ENCODE peak calls at places on chromosomes 3 and 15, in six cellular contexts. W, I, J, D, S and G are unnamed samples.

GRCh38 chr3:144663456-144664063 is 691.9 kb downstream of the DIPK2A start:
- DNase-seq in I (no peak), J (no peak), D (no peak), W (no peak), S (no peak), G (no peak)

GRCh38 chr3:184234224-184234623 is 4.8 kb downstream of the VWA5B2 start:
- DNase-seq in S (peak), J (peak), I (no peak), D (peak), W (no peak), G (no peak)

GRCh38 chr3:188712257-188712924 is 459.4 kb upstream of the TPRG1 start:
- DNase-seq in S (peak), W (no peak), D (peak), J (peak), I (no peak), G (no peak)

GRCh38 chr15:51319539-51319938 is 18.9 kb downstream of the CYP19A1 start:
- DNase-seq in S (no peak), J (no peak), W (no peak), I (no peak), D (no peak), G (no peak)

GRCh38 chr15:74791007-74791406 is 9.1 kb downstream of the CSK start:
- DNase-seq in S (no peak), J (no peak), W (no peak), D (no peak), I (no peak), G (no peak)

GRCh38 chr3:122890077-122890484 is 95.2 kb downstream of the SLC49A4 start:
- DNase-seq in W (no peak), D (peak), J (peak), I (no peak), S (peak), G (peak)

GRCh38 chr3:198019115-198019514 is 59.1 kb downstream of the LMLN start:
- DNase-seq in D (no peak), W (no peak), I (no peak), S (no peak), J (no peak), G (no peak)

GRCh38 chr3:72892870-72893269 is 5.0 kb downstream of the GXYLT2 start:
- DNase-seq in W (no peak), D (peak), I (no peak), S (no peak), J (peak), G (no peak)

GRCh38 chr15:71125831-71126453 is 10.7 kb downstream of the THSD4 start:
- DNase-seq in I (no peak), W (no peak), J (no peak), D (no peak), S (no peak), G (no peak)

GRCh38 chr3:126166009-126166408 is 14.4 kb downstream of the ALDH1L1 start:
- DNase-seq in S (no peak), J (no peak), I (no peak), W (no peak), D (no peak), G (no peak)

GRCh38 chr3:24017305-24017704 is 72.2 kb downstream of the NR1D2 start:
- DNase-seq in D (no peak), S (no peak), I (no peak), W (no peak), J (no peak), G (no peak)

GRCh38 chr3:170941551-170941950 is 33.1 kb upstream of the EIF5A2 start:
- DNase-seq in W (no peak), I (no peak), S (no peak), J (peak), D (peak), G (no peak)

GRCh38 chr3:197736491-197737318 is at the start of gene RUBCN:
- DNase-seq in I (peak), S (peak), J (peak), W (peak), D (peak), G (peak)

GRCh38 chr3:49092948-49093852 is 671 bp downstream of the QRICH1 start:
- DNase-seq in J (peak), S (peak), D (peak), W (peak), I (peak), G (peak)

GRCh38 chr3:33791477-33792166 is 6.8 kb upstream of the PDCD6IP start:
- DNase-seq in W (no peak), D (no peak), J (no peak), I (no peak), S (no peak), G (no peak)

GRCh38 chr3:170907519-170908234 is 760 bp downstream of the EIF5A2 start:
- DNase-seq in W (no peak), D (peak), S (peak), J (peak), I (no peak), G (peak)

GRCh38 chr15:54660356-54660755 is 536.4 kb downstream of the RSL24D1 start:
- DNase-seq in W (no peak), S (no peak), I (peak), J (no peak), D (no peak), G (no peak)

GRCh38 chr3:15427981-15428380 is 583 bp downstream of the EAF1 start:
- DNase-seq in S (no peak), D (no peak), I (no peak), J (no peak), W (no peak), G (no peak)

GRCh38 chr3:129795596-129795995 is 97.9 kb downstream of the TMCC1 start:
- DNase-seq in J (no peak), W (no peak), I (no peak), S (peak), D (peak), G (no peak)

GRCh38 chr3:149479621-149480325 is 5.3 kb downstream of the TM4SF4 start:
- DNase-seq in S (no peak), W (no peak), J (peak), I (no peak), D (peak), G (no peak)

GRCh38 chr3:20240154-20240883 is 54.3 kb upstream of the SGO1 start:
- DNase-seq in W (no peak), I (no peak), D (no peak), J (no peak), S (no peak), G (no peak)

GRCh38 chr15:43253431-43254403 is 13.0 kb downstream of the TGM5 start:
- DNase-seq in I (peak), W (no peak), S (peak), J (peak), D (peak), G (peak)

GRCh38 chr15:62071711-62072308 is 5.0 kb downstream of the C2CD4A start:
- DNase-seq in J (peak), D (peak), I (peak), W (no peak), S (peak), G (peak)

GRCh38 chr3:33803894-33804526 is 5.6 kb downstream of the PDCD6IP start:
- DNase-seq in J (no peak), D (no peak), I (no peak), S (no peak), W (no peak), G (no peak)

GRCh38 chr3:107767897-107768605 is 245.3 kb downstream of the BBX start:
- DNase-seq in W (no peak), D (peak), I (no peak), J (peak), S (peak), G (no peak)

GRCh38 chr3:6779140-6779539 is 81.8 kb upstream of the GRM7 start:
- DNase-seq in I (no peak), S (no peak), J (no peak), D (no peak), W (no peak), G (no peak)

GRCh38 chr15:66097151-66098018 is 156.2 kb downstream of the MEGF11 start:
- DNase-seq in D (no peak), I (no peak), W (no peak), S (no peak), J (no peak), G (no peak)

GRCh38 chr15:33022629-33023028 is 171.9 kb downstream of the FMN1 start:
- DNase-seq in S (peak), W (no peak), D (peak), J (peak), I (no peak), G (no peak)

GRCh38 chr15:29870495-29871151 is 48.4 kb upstream of the TJP1 start:
- DNase-seq in W (no peak), I (no peak), J (peak), D (no peak), S (peak), G (no peak)

GRCh38 chr3:197775317-197775716 is 15.7 kb upstream of the LRCH3 start:
- DNase-seq in W (no peak), J (no peak), D (no peak), S (no peak), I (no peak), G (no peak)

GRCh38 chr3:53185761-53186465 is 24.9 kb downstream of the PRKCD start:
- DNase-seq in I (no peak), D (no peak), S (no peak), J (no peak), W (no peak), G (no peak)

GRCh38 chr15:36429707-36430106 is 149.7 kb upstream of the CDIN1 start:
- DNase-seq in J (no peak), D (no peak), S (no peak), W (no peak), I (no peak), G (no peak)

GRCh38 chr3:32399030-32399620 is 7.5 kb downstream of the CMTM7 start:
- DNase-seq in J (peak), D (peak), W (no peak), S (peak), I (peak), G (peak)

GRCh38 chr15:29747837-29748417 is 74.3 kb downstream of the TJP1 start:
- DNase-seq in I (peak), D (peak), S (peak), J (peak), W (no peak), G (no peak)

GRCh38 chr3:55879901-55880331 is 392.8 kb upstream of the WNT5A start:
- DNase-seq in J (peak), I (no peak), W (no peak), D (no peak), S (peak), G (no peak)

GRCh38 chr3:55873523-55874254 is 386.6 kb upstream of the WNT5A start:
- DNase-seq in I (no peak), J (no peak), W (no peak), S (no peak), D (no peak), G (no peak)

GRCh38 chr3:55875137-55875536 is 388.0 kb upstream of the WNT5A start:
- DNase-seq in I (no peak), J (no peak), D (no peak), W (no peak), S (no peak), G (no peak)

GRCh38 chr3:55880357-55880756 is 393.3 kb upstream of the WNT5A start:
- DNase-seq in I (no peak), D (no peak), W (no peak), S (no peak), J (no peak), G (no peak)

DNA sequence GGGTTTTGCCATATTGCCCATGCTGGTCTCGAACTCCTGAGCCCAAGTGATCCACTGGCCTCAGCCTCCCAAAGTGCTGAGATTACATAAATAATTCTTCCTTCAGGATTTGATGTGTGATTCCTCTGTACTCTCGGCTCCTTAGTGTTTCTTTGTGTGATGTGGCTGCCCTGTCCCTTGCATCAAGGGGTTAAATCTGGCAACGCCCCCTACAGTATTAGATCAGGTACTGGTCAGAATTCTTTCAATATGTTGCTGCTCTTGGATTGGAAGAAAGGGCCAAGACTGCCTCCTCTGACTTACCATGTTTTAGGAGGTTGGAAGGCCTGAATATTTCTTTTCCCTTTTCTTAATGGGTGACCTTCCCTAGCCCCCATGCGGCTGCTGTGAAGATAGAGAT is 390.6 kb upstream of the WNT5A start:
- DNase-seq in I (no peak), J (no peak), D (no peak), S (no peak), W (no peak), G (no peak)
- TF ChIP-seq CTCF in I (no peak), J (no peak), D (no peak), S (no peak), W (no peak), G (no peak)

DNA sequence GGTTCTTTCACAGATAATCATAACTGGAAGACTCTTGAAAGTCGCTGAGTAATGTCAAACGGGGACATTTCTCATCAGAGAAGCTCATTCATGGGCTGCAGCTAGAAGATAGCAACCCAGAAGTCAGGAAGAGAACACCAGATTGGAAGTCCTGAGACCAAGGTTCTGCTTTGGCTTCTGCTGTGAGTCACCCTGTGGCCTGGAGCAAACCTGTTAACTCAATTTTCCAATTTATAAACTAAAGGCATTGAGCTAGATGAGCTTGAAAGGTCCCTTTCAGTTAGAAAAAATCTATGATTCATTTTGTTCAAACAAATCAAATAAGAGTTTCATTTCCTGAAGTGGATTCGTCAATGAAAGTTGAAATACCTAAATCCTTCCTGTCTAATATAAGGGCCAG is 402.2 kb downstream of the EPHB1 start:
- DNase-seq in D (no peak), W (no peak), I (no peak), J (no peak), S (no peak), G (no peak)
- TF ChIP-seq CTCF in D (no peak), W (no peak), I (no peak), J (no peak), S (no peak), G (no peak)

GRCh38 chr3:64047806-64048205 is 24.5 kb upstream of the PSMD6 start:
- DNase-seq in S (no peak), I (no peak), W (no peak), D (no peak), J (no peak), G (no peak)

GRCh38 chr3:64048631-64049061 is 25.4 kb upstream of the PSMD6 start:
- DNase-seq in J (peak), D (peak), W (no peak), S (peak), I (no peak), G (no peak)

GRCh38 chr3:64049136-64049535 is 25.8 kb upstream of the PSMD6 start:
- DNase-seq in I (no peak), J (no peak), W (no peak), S (peak), D (peak), G (no peak)

GRCh38 chr3:64046527-64046926 is 23.2 kb upstream of the PSMD6 start:
- DNase-seq in D (no peak), I (no peak), S (no peak), W (no peak), J (no peak), G (no peak)

GRCh38 chr3:64047214-64047613 is 23.9 kb upstream of the PSMD6 start:
- DNase-seq in I (no peak), D (no peak), J (no peak), W (no peak), S (no peak), G (no peak)
- TF ChIP-seq CTCF in I (no peak), D (no peak), J (no peak), W (no peak), S (no peak), G (no peak)

DNA sequence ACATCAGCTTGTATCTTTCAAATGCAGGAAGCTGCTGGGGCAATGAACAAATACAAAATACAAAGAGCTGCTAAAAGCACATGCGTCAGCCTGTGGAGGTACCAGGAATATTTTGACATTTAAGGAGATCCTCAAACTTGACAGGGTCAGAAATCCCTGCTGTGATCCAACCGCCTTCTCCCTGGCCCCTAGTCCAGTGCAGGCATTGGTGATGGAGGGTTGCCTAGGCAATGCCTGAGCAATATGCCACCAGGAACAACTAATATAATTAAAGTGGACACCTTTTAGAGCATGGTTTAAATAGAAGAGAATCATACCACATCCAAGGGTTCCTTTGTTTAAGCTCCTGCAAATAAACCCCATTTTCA is 33.8 kb downstream of the TRIM42 start:
- DNase-seq in D (no peak), S (no peak), W (no peak), J (no peak), I (no peak), G (no peak)
- TF ChIP-seq CTCF in D (no peak), S (no peak), W (no peak), J (no peak), I (no peak), G (no peak)

GRCh38 chr15:39602143-39602542 is 21.3 kb downstream of the THBS1 start:
- DNase-seq in S (no peak), W (no peak), D (no peak), I (no peak), J (no peak), G (no peak)
- TF ChIP-seq CTCF in S (peak), W (no peak), D (no peak), I (no peak), J (no peak), G (no peak)